ENCODE peak calls at places on chromosomes 7 and 10, in ten cellular contexts. A is colonic mucosa, B is AG04449, T is HFF-Myc, Z is neural progenitor cell, L is PC-9, H is neural crest cell, R is heart left ventricle, F is PC-3, E is AG10803. S is an unnamed sample.

GRCh38 chr10:96299383-96299782 is 4.9 kb upstream of the DNTT start:
- DNase-seq in A (no peak), B (no peak), T (no peak), Z (no peak), L (no peak), H (no peak), R (no peak), F (no peak), E (no peak), S (no peak)

GRCh38 chr7:36216063-36216684 is 63.1 kb downstream of the EEPD1 start:
- DNase-seq in A (no peak), B (no peak), T (no peak), Z (no peak), L (no peak), H (no peak), R (no peak), F (peak), E (peak), S (peak)

GRCh38 chr7:51543801-51544553 is 227.4 kb upstream of the COBL start:
- DNase-seq in A (no peak), B (no peak), T (no peak), Z (no peak), L (no peak), H (no peak), R (no peak), F (no peak), E (no peak), S (no peak)

GRCh38 chr10:124048371-124049290 is 44.8 kb downstream of the CHST15 start:
- DNase-seq in A (no peak), B (no peak), T (no peak), Z (no peak), L (no peak), H (no peak), R (no peak), F (no peak), E (no peak), S (peak)

GRCh38 chr7:75951506-75951905 is 36.6 kb downstream of the POR start:
- DNase-seq in A (no peak), B (peak), T (no peak), Z (no peak), L (peak), H (no peak), R (no peak), F (peak), E (peak), S (peak)

GRCh38 chr10:19930936-19931859 is 115.0 kb downstream of the PLXDC2 start:
- DNase-seq in A (peak), B (no peak), T (no peak), Z (no peak), L (no peak), H (no peak), R (peak), F (peak), E (peak), S (peak)

GRCh38 chr7:15581352-15581951 is 19.6 kb upstream of the AGMO start:
- DNase-seq in A (no peak), B (no peak), T (no peak), Z (no peak), L (no peak), H (no peak), R (no peak), F (no peak), E (no peak), S (no peak)

GRCh38 chr10:133568287-133568614 is 2.9 kb upstream of the SYCE1 start:
- DNase-seq in A (no peak), B (no peak), T (no peak), Z (no peak), L (no peak), H (no peak), R (no peak), F (no peak), E (no peak), S (no peak)

GRCh38 chr10:6721964-6722615 is 142.0 kb upstream of the PRKCQ start:
- DNase-seq in A (no peak), B (peak), T (peak), Z (no peak), L (peak), H (no peak), R (no peak), F (peak), E (peak), S (peak)

GRCh38 chr10:73883553-73883952 is 9.2 kb upstream of the CAMK2G start:
- DNase-seq in A (no peak), B (no peak), T (no peak), Z (no peak), L (no peak), H (no peak), R (no peak), F (peak), E (no peak), S (no peak)

GRCh38 chr7:71454981-71455380 is 323.0 kb downstream of the GALNT17 start:
- DNase-seq in A (no peak), B (no peak), T (no peak), Z (no peak), L (no peak), H (no peak), R (no peak), F (no peak), E (no peak), S (peak)

GRCh38 chr10:73762915-73763314 is 18.7 kb downstream of the SEC24C start:
- DNase-seq in A (no peak), B (no peak), T (no peak), Z (no peak), L (peak), H (no peak), R (no peak), F (peak), E (peak), S (peak)

GRCh38 chr10:14742815-14743214 is 31.9 kb downstream of the FAM107B start:
- DNase-seq in A (peak), B (no peak), T (no peak), Z (no peak), L (no peak), H (no peak), R (no peak), F (no peak), E (no peak), S (no peak)

GRCh38 chr7:16724344-16724743 is 29.2 kb upstream of the TSPAN13 start:
- DNase-seq in A (no peak), B (no peak), T (no peak), Z (no peak), L (no peak), H (no peak), R (no peak), F (no peak), E (no peak), S (no peak)

GRCh38 chr10:88152720-88153119 is 289.3 kb downstream of the PTEN start:
- DNase-seq in A (no peak), B (peak), T (peak), Z (no peak), L (peak), H (no peak), R (no peak), F (no peak), E (peak), S (peak)

GRCh38 chr10:87658383-87658795 is 1.3 kb upstream of the PAPSS2 start:
- DNase-seq in A (no peak), B (no peak), T (no peak), Z (no peak), L (no peak), H (no peak), R (no peak), F (peak), E (no peak), S (no peak)

GRCh38 chr7:155052982-155053381 is 17.1 kb upstream of the HTR5A start:
- DNase-seq in A (no peak), B (no peak), T (no peak), Z (no peak), L (no peak), H (no peak), R (no peak), F (peak), E (no peak), S (no peak)

GRCh38 chr10:24456319-24456718 is 247.4 kb downstream of the KIAA1217 start:
- DNase-seq in A (no peak), B (peak), T (no peak), Z (no peak), L (peak), H (no peak), R (no peak), F (peak), E (peak), S (peak)

GRCh38 chr10:110353244-110354119 is 48.8 kb upstream of the SMNDC1 start:
- DNase-seq in A (no peak), B (peak), T (peak), Z (peak), L (peak), H (no peak), R (no peak), F (peak), E (peak), S (peak)

GRCh38 chr10:13894412-13895093 is 307.8 kb downstream of the PRPF18 start:
- DNase-seq in A (no peak), B (no peak), T (no peak), Z (no peak), L (peak), H (no peak), R (no peak), F (peak), E (peak), S (peak)

GRCh38 chr7:148558914-148559313 is 31.7 kb upstream of the C7orf33 start:
- DNase-seq in A (no peak), B (no peak), T (no peak), Z (no peak), L (no peak), H (no peak), R (no peak), F (no peak), E (no peak), S (no peak)

GRCh38 chr7:52917982-52918578 is 117.4 kb upstream of the POM121L12 start:
- DNase-seq in A (no peak), B (no peak), T (no peak), Z (peak), L (no peak), H (no peak), R (no peak), F (peak), E (no peak), S (no peak)

GRCh38 chr10:109972372-109973001 is 35.3 kb upstream of the ADD3 start:
- DNase-seq in A (no peak), B (no peak), T (no peak), Z (no peak), L (no peak), H (no peak), R (no peak), F (no peak), E (no peak), S (no peak)

GRCh38 chr10:115093776-115094361 is 704 bp downstream of the ATRNL1 start:
- DNase-seq in A (no peak), B (no peak), T (no peak), Z (peak), L (no peak), H (peak), R (no peak), F (no peak), E (no peak), S (no peak)

GRCh38 chr7:1364906-1365570 is 94.2 kb downstream of the MICALL2 start:
- DNase-seq in A (no peak), B (no peak), T (no peak), Z (no peak), L (no peak), H (no peak), R (no peak), F (no peak), E (no peak), S (no peak)

GRCh38 chr10:69439350-69439739 is 11.9 kb upstream of the TSPAN15 start:
- DNase-seq in A (peak), B (no peak), T (no peak), Z (no peak), L (peak), H (no peak), R (no peak), F (peak), E (peak), S (peak)

GRCh38 chr7:16754869-16755317 is 1.3 kb downstream of the TSPAN13 start:
- DNase-seq in A (peak), B (no peak), T (no peak), Z (no peak), L (peak), H (no peak), R (no peak), F (peak), E (no peak), S (no peak)

GRCh38 chr7:95471076-95471475 is 14.7 kb upstream of the ASB4 start:
- DNase-seq in A (no peak), B (no peak), T (no peak), Z (peak), L (no peak), H (peak), R (no peak), F (no peak), E (no peak), S (no peak)

GRCh38 chr7:41869091-41869490 is 166.2 kb upstream of the INHBA start:
- DNase-seq in A (no peak), B (no peak), T (no peak), Z (no peak), L (no peak), H (no peak), R (no peak), F (peak), E (peak), S (peak)

GRCh38 chr7:108088729-108089128 is 41.4 kb downstream of the LAMB4 start:
- DNase-seq in A (no peak), B (no peak), T (no peak), Z (no peak), L (peak), H (no peak), R (no peak), F (no peak), E (peak), S (no peak)

GRCh38 chr7:142519077-142519789 is 230.0 kb upstream of the PRSS1 start:
- DNase-seq in A (no peak), B (no peak), T (no peak), Z (no peak), L (no peak), H (no peak), R (no peak), F (no peak), E (no peak), S (no peak)
- TF ChIP-seq CTCF in A (no peak), B (peak), T (no peak), Z (no peak), L (no peak), H (no peak), R (no peak), F (peak), E (no peak), S (peak)

GRCh38 chr10:93039721-93040120 is 20.9 kb upstream of the CYP26C1 start:
- DNase-seq in A (no peak), B (no peak), T (no peak), Z (peak), L (no peak), H (no peak), R (no peak), F (peak), E (peak), S (peak)
- TF ChIP-seq CTCF in A (peak), B (peak), T (peak), Z (peak), L (peak), H (no peak), R (no peak), F (peak), E (peak), S (peak)

GRCh38 chr7:132745510-132745909 is 169.2 kb upstream of the PLXNA4 start:
- DNase-seq in A (no peak), B (no peak), T (no peak), Z (no peak), L (no peak), H (no peak), R (no peak), F (no peak), E (no peak), S (no peak)
- TF ChIP-seq CTCF in A (no peak), B (no peak), T (no peak), Z (no peak), L (no peak), H (no peak), R (no peak), F (no peak), E (no peak), S (no peak)

DNA sequence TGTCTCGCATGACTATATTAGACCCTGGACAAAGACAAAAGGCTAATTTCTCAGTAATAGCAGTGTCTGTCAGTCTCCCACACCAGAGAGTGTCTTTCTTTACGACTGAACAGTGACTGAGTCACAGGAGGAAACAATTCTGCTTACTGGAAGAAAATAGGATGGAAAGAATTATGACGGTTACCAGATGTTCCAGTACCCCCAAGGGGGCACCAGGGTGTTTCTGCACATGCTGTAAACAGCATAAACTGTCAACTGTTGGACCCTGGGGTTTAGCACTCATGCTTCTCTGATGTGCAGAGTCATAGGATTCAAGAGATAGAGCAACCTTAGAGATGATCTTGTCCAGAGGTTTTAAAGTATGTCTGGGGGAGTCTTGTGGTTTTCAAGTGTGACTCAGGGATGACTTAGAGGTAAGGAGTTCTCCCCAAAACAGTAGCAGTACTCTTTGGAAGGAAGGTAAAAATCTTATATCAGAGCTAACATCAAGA is 291.7 kb downstream of the THSD7A start:
- DNase-seq in A (no peak), B (no peak), T (peak), Z (no peak), L (no peak), H (no peak), R (peak), F (peak), E (peak), S (peak)
- TF ChIP-seq CTCF in A (no peak), B (no peak), T (no peak), Z (no peak), L (no peak), H (no peak), R (no peak), F (no peak), E (no peak), S (no peak)

GRCh38 chr10:128843972-128844371 is 623.1 kb upstream of the MGMT start:
- DNase-seq in A (no peak), B (no peak), T (no peak), Z (no peak), L (no peak), H (no peak), R (no peak), F (no peak), E (no peak), S (peak)
- TF ChIP-seq CTCF in A (no peak), B (no peak), T (no peak), Z (peak), L (no peak), H (peak), R (no peak), F (no peak), E (no peak), S (no peak)